ENCODE peak calls at places on chromosomes 16 and 17, in four cellular contexts. U is A549, C is psoas muscle, V is osteoblast. F is an unnamed sample. For H3K9me3, the result is how much of the 10 kb centered on the place peaks cover.

GRCh38 chr16:15674571-15674970 is 24.5 kb downstream of the NDE1 start:
- DNase-seq in C (no peak), U (no peak), V (no peak), F (no peak)

GRCh38 chr17:20266806-20267458 is 200.4 kb downstream of the LGALS9B start:
- DNase-seq in V (peak), C (no peak), U (no peak), F (peak)

GRCh38 chr16:88005148-88005547 is 53.9 kb downstream of the BANP start:
- DNase-seq in V (no peak), U (no peak), C (no peak), F (no peak)

GRCh38 chr17:44386182-44386525 is 3.3 kb downstream of the ITGA2B start:
- DNase-seq in V (no peak), C (no peak), U (no peak), F (no peak)

GRCh38 chr17:76805319-76805718 is 62.9 kb upstream of the MGAT5B start:
- DNase-seq in C (no peak), U (peak), V (peak), F (peak)

GRCh38 chr16:80948886-80949502 is 57.7 kb downstream of the CMC2 start:
- DNase-seq in V (no peak), U (peak), C (peak), F (peak)

GRCh38 chr16:24540575-24541240 is 1.3 kb downstream of the RBBP6 start:
- DNase-seq in U (peak), C (no peak), V (no peak), F (peak)

GRCh38 chr17:11705111-11705510 is 106.8 kb downstream of the DNAH9 start:
- DNase-seq in V (no peak), C (no peak), U (no peak), F (no peak)

GRCh38 chr16:86088816-86089215 is 189.9 kb downstream of the IRF8 start:
- DNase-seq in C (no peak), U (no peak), V (no peak), F (no peak)

GRCh38 chr16:35150805-35151312 is 1691.4 kb downstream of the TP53TG3F start:
- DNase-seq in V (no peak), U (no peak), C (no peak), F (no peak)

GRCh38 chr16:68478526-68479249 is 30.4 kb upstream of the SMPD3 start:
- DNase-seq in V (no peak), U (no peak), C (no peak), F (no peak)

GRCh38 chr17:62782730-62783260 is 25.3 kb downstream of the MARCHF10 start:
- DNase-seq in U (peak), V (no peak), C (no peak), F (no peak)

GRCh38 chr17:1399366-1399678 is 700 bp downstream of the YWHAE start:
- DNase-seq in C (peak), U (no peak), V (peak), F (peak)

GRCh38 chr16:30997887-30998711 is 12.3 kb downstream of the STX1B start:
- DNase-seq in U (peak), C (no peak), V (peak), F (peak)

GRCh38 chr17:17460038-17460437 is 16.8 kb upstream of the MED9 start:
- DNase-seq in U (no peak), C (no peak), V (no peak), F (no peak)

GRCh38 chr16:27236635-27237228 is 31.8 kb downstream of the NSMCE1 start:
- DNase-seq in U (no peak), C (no peak), V (no peak), F (no peak)

GRCh38 chr16:22373662-22374310 is 633 bp downstream of the CDR2 start:
- DNase-seq in V (no peak), U (no peak), C (peak), F (peak)

GRCh38 chr16:2912330-2913199 is 834 bp downstream of the FLYWCH1 start:
- DNase-seq in V (peak), U (no peak), C (peak), F (peak)

GRCh38 chr16:3458852-3459361 is 15.4 kb downstream of the NAA60 start:
- DNase-seq in U (peak), V (peak), C (no peak), F (peak)

GRCh38 chr16:16073884-16074781 is 124.7 kb downstream of the ABCC1 start:
- DNase-seq in U (peak), C (no peak), V (peak), F (peak)

GRCh38 chr16:30948956-30949654 is at the start of gene ORAI3:
- DNase-seq in U (peak), V (peak), C (peak), F (peak)

GRCh38 chr16:88561485-88562369 is 8.5 kb upstream of the ZC3H18 start:
- DNase-seq in V (peak), C (peak), U (peak), F (peak)

GRCh38 chr16:66512589-66513404 is 37.1 kb downstream of the TK2 start:
- DNase-seq in V (peak), U (peak), C (no peak), F (no peak)

GRCh38 chr16:1899641-1900451 is 18.4 kb downstream of the HS3ST6 start:
- DNase-seq in U (no peak), C (peak), V (peak), F (no peak)

GRCh38 chr16:55832788-55833583 is at the start of gene CES1:
- DNase-seq in U (peak), C (peak), V (no peak), F (no peak)

GRCh38 chr17:77696151-77696719 is 262.3 kb upstream of the TNRC6C start:
- DNase-seq in U (no peak), V (no peak), C (no peak), F (peak)

GRCh38 chr17:44556854-44557606 is at the start of gene FZD2:
- DNase-seq in U (peak), V (peak), C (peak), F (peak)

GRCh38 chr16:81261049-81261648 is 22.7 kb downstream of the BCO1 start:
- DNase-seq in V (peak), C (no peak), U (peak), F (peak)

GRCh38 chr17:4834621-4835020 is 1.5 kb downstream of the MINK1 start:
- DNase-seq in U (no peak), C (no peak), V (peak), F (no peak)

GRCh38 chr16:57689772-57690558 is 4.6 kb upstream of the DRC7 start:
- DNase-seq in C (no peak), U (no peak), V (peak), F (peak)

DNA sequence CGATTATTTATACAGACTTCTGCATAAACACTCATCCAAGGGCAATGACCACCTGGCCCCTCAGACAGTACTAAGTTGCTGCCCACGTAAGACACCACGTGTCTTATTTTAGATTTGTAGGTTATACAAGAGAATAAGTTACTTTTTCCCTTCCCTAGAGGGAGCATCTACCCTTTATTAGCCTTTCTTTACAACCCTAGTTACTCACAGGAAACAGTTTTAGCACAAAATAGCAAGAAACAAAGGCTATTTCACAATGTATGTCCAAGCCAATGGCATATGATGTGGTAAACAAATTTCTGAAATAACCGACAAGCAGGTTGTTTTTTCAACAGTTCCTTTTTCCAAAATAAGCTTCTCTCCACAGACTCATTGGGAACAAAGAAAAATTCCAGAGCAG is 50.1 kb upstream of the ERN1 start:
- DNase-seq in V (peak), U (no peak), C (no peak), F (peak)
- H3K27ac ChIP-seq in V (no peak), U (no peak), C (peak), F (no peak)

DNA sequence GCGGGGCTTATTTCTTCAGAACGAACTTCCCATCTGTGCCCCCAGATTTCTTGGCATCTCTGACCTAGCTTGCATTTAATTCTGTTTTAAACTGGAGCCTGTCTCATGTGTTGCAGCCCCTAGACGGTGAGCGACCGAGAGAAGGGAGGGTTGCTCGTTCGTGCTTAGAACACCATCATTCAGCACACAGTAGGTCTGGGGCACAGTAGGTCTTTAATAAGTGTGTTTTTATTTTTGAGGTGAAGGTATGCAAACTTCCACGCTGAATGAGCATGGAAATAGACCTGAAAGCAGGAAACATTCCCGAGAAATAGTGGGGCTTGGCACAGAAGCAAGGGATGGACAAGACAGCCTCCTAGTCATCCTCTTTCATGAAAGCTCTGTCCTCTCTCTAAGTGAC is 57.0 kb upstream of the TAC4 start:
- DNase-seq in U (no peak), V (no peak), C (no peak), F (no peak)
- H3K9me3 ChIP-seq in U (under half), V (under half), C (under half), F (under half)

DNA sequence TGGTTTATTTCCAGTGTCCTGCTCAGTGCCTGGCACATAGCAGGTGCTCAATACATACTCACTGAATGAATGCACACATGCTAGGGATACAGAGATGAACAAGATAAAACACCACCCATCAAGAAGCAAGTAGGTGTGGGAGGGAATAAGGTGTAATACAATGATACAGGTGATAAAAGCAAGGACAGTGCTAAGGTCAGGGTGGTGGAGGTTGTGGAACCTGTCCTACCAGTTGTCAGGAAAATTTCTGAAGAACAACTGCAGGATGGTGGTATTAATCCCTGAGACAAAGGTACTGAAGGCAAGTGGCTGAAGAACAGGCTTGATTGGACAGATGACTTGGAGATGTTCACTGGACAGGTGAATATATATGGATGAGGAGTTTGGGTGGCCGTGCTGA is 1.8 kb downstream of the KNOP1 start:
- DNase-seq in C (no peak), U (no peak), V (no peak), F (no peak)
- H3K4me3 ChIP-seq in C (peak), U (peak), V (no peak), F (no peak)

GRCh38 chr17:61394630-61395408 is 4.8 kb upstream of the TBX2 start:
- DNase-seq in C (peak), V (no peak), U (no peak), F (no peak)

GRCh38 chr17:61396586-61397085 is 3.0 kb upstream of the TBX2 start:
- DNase-seq in U (no peak), C (peak), V (no peak), F (no peak)

GRCh38 chr17:61395409-61395982 is 4.1 kb upstream of the TBX2 start:
- DNase-seq in C (no peak), V (no peak), U (no peak), F (no peak)

GRCh38 chr17:61397086-61397842 is 2.4 kb upstream of the TBX2 start:
- DNase-seq in U (no peak), V (peak), C (peak), F (peak)

DNA sequence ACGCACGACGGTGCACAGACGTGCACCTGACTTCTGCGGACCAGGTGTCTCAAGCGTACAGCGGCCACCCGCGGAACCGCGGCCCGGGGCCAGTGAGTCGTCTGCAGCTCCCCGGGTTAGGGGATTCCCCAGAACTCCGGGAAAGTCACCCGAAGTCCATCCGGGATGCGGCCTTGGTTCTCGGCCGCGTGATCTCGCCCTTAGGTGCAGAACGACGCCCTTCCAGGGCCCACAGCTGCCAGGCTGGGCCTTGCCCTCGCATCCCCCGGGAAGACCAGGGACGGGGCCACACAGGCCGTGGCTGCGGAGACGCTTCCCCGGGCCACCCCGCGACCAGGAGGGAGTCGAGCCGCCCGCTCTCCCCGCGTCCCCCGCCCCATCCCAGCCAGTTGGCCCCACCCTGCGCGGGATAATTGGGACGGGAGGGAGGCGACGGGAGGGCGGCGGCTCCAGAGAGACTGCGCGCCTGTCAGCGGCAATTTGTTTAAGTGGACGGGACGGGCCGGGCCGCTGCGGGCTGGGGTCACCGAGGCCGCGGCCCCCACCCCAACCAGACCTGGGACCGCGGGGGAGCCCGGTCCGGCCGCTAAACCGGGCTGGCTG is 3.6 kb upstream of the TBX2 start:
- DNase-seq in V (no peak), U (no peak), C (peak), F (no peak)
- H3K27ac ChIP-seq in V (peak), U (no peak), C (peak), F (peak)

GRCh38 chr17:32174889-32175288 is 32.6 kb downstream of the RHOT1 start:
- DNase-seq in C (no peak), V (no peak), U (no peak), F (no peak)
- H3K9me3 ChIP-seq in C (under half), V (under half), U (under half), F (under half)

GRCh38 chr17:57984936-57985674 is 2.9 kb downstream of the VEZF1 start:
- DNase-seq in U (no peak), V (no peak), C (no peak), F (no peak)

GRCh38 chr17:57983446-57983845 is 4.6 kb downstream of the VEZF1 start:
- DNase-seq in U (no peak), V (no peak), C (no peak), F (no peak)

GRCh38 chr17:57980522-57980921 is 7.5 kb downstream of the VEZF1 start:
- DNase-seq in U (no peak), C (no peak), V (no peak), F (no peak)

GRCh38 chr17:57984226-57984890 is 3.7 kb downstream of the VEZF1 start:
- DNase-seq in V (no peak), U (no peak), C (no peak), F (peak)

GRCh38 chr17:57982452-57983170 is 5.4 kb downstream of the VEZF1 start:
- DNase-seq in V (no peak), U (no peak), C (peak), F (no peak)
- H3K4me3 ChIP-seq in V (no peak), U (no peak), C (peak), F (no peak)

DNA sequence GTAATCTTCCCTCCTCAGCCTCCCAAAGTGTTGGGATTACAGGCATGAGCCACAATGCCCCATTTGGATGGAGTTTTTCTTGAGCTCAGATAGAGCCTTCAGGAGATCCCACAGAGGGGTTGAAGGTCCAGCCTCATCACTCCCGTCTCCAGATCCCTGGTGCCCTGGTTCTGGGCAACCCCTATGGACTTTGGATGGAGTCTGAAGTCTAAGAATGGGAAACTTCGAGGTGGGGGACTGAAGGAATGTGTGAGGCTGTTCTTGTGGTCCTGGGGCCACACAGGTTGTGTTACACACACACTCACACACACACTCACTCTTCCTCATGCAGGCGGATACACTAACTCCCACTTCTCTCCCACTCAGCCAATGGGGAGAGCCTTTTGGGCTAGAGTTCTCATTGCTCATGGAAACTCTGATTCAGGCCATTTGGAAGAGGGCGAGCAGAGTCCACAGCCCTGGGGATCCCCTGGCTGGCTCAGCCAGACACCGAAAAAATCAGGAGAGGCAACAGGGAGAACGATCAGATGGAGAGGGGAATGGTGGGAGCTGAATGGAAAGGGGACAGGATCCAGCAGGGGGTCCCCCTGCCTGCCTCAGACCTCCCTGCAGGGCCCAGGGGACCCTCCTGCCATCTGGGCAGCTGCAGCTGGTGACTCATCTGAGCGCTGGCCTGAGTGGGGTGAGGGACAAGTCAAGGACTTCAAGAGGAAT is 9.0 kb downstream of the IGFBP4 start:
- DNase-seq in V (peak), U (peak), C (peak), F (no peak)
- H3K27ac ChIP-seq in V (peak), U (peak), C (peak), F (peak)

DNA sequence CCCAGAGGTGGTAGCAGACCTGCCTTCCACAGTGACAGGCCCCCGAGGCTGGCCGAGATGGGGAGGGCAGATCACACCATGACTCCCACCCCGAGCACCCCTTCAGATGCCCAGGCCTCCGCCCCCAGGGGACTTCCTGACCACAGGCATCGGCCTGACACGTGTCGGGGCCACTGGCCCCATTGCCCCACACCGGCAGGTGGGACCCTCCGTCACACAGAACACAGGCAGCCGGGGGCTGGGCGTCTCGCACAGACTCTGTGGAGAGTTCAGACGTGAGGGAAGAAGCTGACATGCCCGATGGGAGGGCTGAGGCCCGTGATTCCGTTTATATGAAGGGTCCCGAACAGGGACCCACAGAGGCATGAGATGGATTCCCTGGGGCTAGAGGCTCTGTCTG is 51.3 kb upstream of the GNG13 start:
- DNase-seq in V (peak), U (no peak), C (peak), F (no peak)
- H3K9me3 ChIP-seq in V (under half), U (under half), C (under half), F (under half)

DNA sequence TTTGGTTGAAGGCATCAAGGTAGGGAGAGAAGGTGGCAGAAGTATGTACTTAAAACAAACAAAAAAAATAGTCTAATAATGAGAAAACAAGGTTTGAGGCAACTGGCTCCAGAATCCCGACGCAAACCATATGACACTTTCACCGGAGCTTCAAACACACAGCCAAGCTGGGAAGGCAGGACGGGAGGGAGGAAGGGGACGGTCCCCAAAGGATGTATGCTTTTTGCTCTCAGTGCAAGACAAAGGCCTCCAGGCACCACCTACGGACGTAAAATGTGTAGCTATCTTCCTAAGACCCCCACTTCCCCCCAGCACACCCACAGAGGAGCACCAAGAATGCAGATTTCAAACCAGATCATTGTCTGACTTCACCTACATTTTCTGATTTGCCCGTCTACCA is 102.3 kb downstream of the ZFHX3 start:
- DNase-seq in C (no peak), V (no peak), U (no peak), F (no peak)
- H3K4me3 ChIP-seq in C (no peak), V (no peak), U (no peak), F (no peak)

GRCh38 chr17:70338946-70339354 is 169.6 kb downstream of the KCNJ2 start:
- DNase-seq in V (no peak), U (no peak), C (no peak), F (no peak)

GRCh38 chr17:70343134-70343533 is 173.8 kb downstream of the KCNJ2 start:
- DNase-seq in U (no peak), C (no peak), V (no peak), F (no peak)

GRCh38 chr17:70345061-70345460 is 175.7 kb downstream of the KCNJ2 start:
- DNase-seq in U (no peak), C (no peak), V (no peak), F (no peak)

GRCh38 chr17:70344356-70345060 is 175.2 kb downstream of the KCNJ2 start:
- DNase-seq in V (peak), U (no peak), C (no peak), F (no peak)
- H3K27ac ChIP-seq in V (no peak), U (no peak), C (no peak), F (no peak)

F was measured in cardiac muscle cell.